ENCODE peak calls at places on chromosomes 3 and 15, in ten cellular contexts. One of them, this sample, is unnamed.

GRCh38 chr3:156985689-156986088 is 159.5 kb downstream of the LEKR1 start:
- DNase-seq in kidney epithelial cell: no peak
- DNase-seq in activated T-cell treated with anti-CD3 and anti-CD28 coated beads for 24 hours: no peak
- DNase-seq in tibial nerve: no peak
- DNase-seq in cardiac fibroblast: no peak
- DNase-seq in stimulated activated CD4-positive, alpha-beta T cell treated with anti-CD3 and anti-CD28 coated beads, Interleukin-4, amount 100 ng/mL, for 1 hour: no peak
- DNase-seq in WTC11: no peak
- DNase-seq in mucosa of gallbladder: no peak
- DNase-seq in globus pallidus: no peak
- DNase-seq in lower leg skin: peak
- DNase-seq in this sample: no peak

GRCh38 chr3:79871656-79872055 is 103.9 kb upstream of the ROBO1 start:
- DNase-seq in kidney epithelial cell: no peak
- DNase-seq in activated T-cell treated with anti-CD3 and anti-CD28 coated beads for 24 hours: no peak
- DNase-seq in tibial nerve: no peak
- DNase-seq in cardiac fibroblast: peak
- DNase-seq in stimulated activated CD4-positive, alpha-beta T cell treated with anti-CD3 and anti-CD28 coated beads, Interleukin-4, amount 100 ng/mL, for 1 hour: no peak
- DNase-seq in WTC11: no peak
- DNase-seq in mucosa of gallbladder: no peak
- DNase-seq in globus pallidus: no peak
- DNase-seq in lower leg skin: no peak
- DNase-seq in this sample: no peak

GRCh38 chr3:104855702-104856101 is 511.0 kb upstream of the ALCAM start:
- DNase-seq in kidney epithelial cell: no peak
- DNase-seq in activated T-cell treated with anti-CD3 and anti-CD28 coated beads for 24 hours: no peak
- DNase-seq in tibial nerve: no peak
- DNase-seq in cardiac fibroblast: no peak
- DNase-seq in stimulated activated CD4-positive, alpha-beta T cell treated with anti-CD3 and anti-CD28 coated beads, Interleukin-4, amount 100 ng/mL, for 1 hour: no peak
- DNase-seq in WTC11: no peak
- DNase-seq in mucosa of gallbladder: no peak
- DNase-seq in globus pallidus: no peak
- DNase-seq in lower leg skin: no peak
- DNase-seq in this sample: no peak

GRCh38 chr3:3107858-3108257 is 2.3 kb downstream of the IL5RA start:
- DNase-seq in kidney epithelial cell: no peak
- DNase-seq in activated T-cell treated with anti-CD3 and anti-CD28 coated beads for 24 hours: no peak
- DNase-seq in tibial nerve: no peak
- DNase-seq in cardiac fibroblast: no peak
- DNase-seq in stimulated activated CD4-positive, alpha-beta T cell treated with anti-CD3 and anti-CD28 coated beads, Interleukin-4, amount 100 ng/mL, for 1 hour: no peak
- DNase-seq in WTC11: no peak
- DNase-seq in mucosa of gallbladder: no peak
- DNase-seq in globus pallidus: no peak
- DNase-seq in lower leg skin: no peak
- DNase-seq in this sample: no peak

GRCh38 chr15:36415643-36416042 is 163.8 kb upstream of the CDIN1 start:
- DNase-seq in kidney epithelial cell: no peak
- DNase-seq in activated T-cell treated with anti-CD3 and anti-CD28 coated beads for 24 hours: no peak
- DNase-seq in tibial nerve: no peak
- DNase-seq in cardiac fibroblast: peak
- DNase-seq in stimulated activated CD4-positive, alpha-beta T cell treated with anti-CD3 and anti-CD28 coated beads, Interleukin-4, amount 100 ng/mL, for 1 hour: no peak
- DNase-seq in WTC11: no peak
- DNase-seq in mucosa of gallbladder: no peak
- DNase-seq in globus pallidus: no peak
- DNase-seq in lower leg skin: no peak
- DNase-seq in this sample: peak

GRCh38 chr15:58282060-58282708 is 144.0 kb downstream of the AQP9 start:
- DNase-seq in kidney epithelial cell: no peak
- DNase-seq in activated T-cell treated with anti-CD3 and anti-CD28 coated beads for 24 hours: no peak
- DNase-seq in tibial nerve: no peak
- DNase-seq in cardiac fibroblast: no peak
- DNase-seq in stimulated activated CD4-positive, alpha-beta T cell treated with anti-CD3 and anti-CD28 coated beads, Interleukin-4, amount 100 ng/mL, for 1 hour: no peak
- DNase-seq in WTC11: no peak
- DNase-seq in mucosa of gallbladder: no peak
- DNase-seq in globus pallidus: no peak
- DNase-seq in lower leg skin: no peak
- DNase-seq in this sample: no peak

GRCh38 chr3:187777331-187778046 is 32.2 kb upstream of the BCL6 start:
- DNase-seq in kidney epithelial cell: no peak
- DNase-seq in activated T-cell treated with anti-CD3 and anti-CD28 coated beads for 24 hours: peak
- DNase-seq in tibial nerve: no peak
- DNase-seq in cardiac fibroblast: no peak
- DNase-seq in stimulated activated CD4-positive, alpha-beta T cell treated with anti-CD3 and anti-CD28 coated beads, Interleukin-4, amount 100 ng/mL, for 1 hour: peak
- DNase-seq in WTC11: no peak
- DNase-seq in mucosa of gallbladder: peak
- DNase-seq in globus pallidus: peak
- DNase-seq in lower leg skin: no peak
- DNase-seq in this sample: no peak

GRCh38 chr3:179446501-179446900 is 4.8 kb downstream of the GNB4 start:
- DNase-seq in kidney epithelial cell: no peak
- DNase-seq in activated T-cell treated with anti-CD3 and anti-CD28 coated beads for 24 hours: no peak
- DNase-seq in tibial nerve: no peak
- DNase-seq in cardiac fibroblast: peak
- DNase-seq in stimulated activated CD4-positive, alpha-beta T cell treated with anti-CD3 and anti-CD28 coated beads, Interleukin-4, amount 100 ng/mL, for 1 hour: no peak
- DNase-seq in WTC11: no peak
- DNase-seq in mucosa of gallbladder: no peak
- DNase-seq in globus pallidus: no peak
- DNase-seq in lower leg skin: no peak
- DNase-seq in this sample: no peak

GRCh38 chr3:114307222-114307840 is 13.5 kb downstream of the TIGIT start:
- DNase-seq in kidney epithelial cell: no peak
- DNase-seq in activated T-cell treated with anti-CD3 and anti-CD28 coated beads for 24 hours: no peak
- DNase-seq in tibial nerve: no peak
- DNase-seq in cardiac fibroblast: no peak
- DNase-seq in stimulated activated CD4-positive, alpha-beta T cell treated with anti-CD3 and anti-CD28 coated beads, Interleukin-4, amount 100 ng/mL, for 1 hour: peak
- DNase-seq in WTC11: no peak
- DNase-seq in mucosa of gallbladder: no peak
- DNase-seq in globus pallidus: no peak
- DNase-seq in lower leg skin: no peak
- DNase-seq in this sample: no peak

GRCh38 chr3:43531835-43532234 is 90.0 kb downstream of the ANO10 start:
- DNase-seq in kidney epithelial cell: peak
- DNase-seq in activated T-cell treated with anti-CD3 and anti-CD28 coated beads for 24 hours: no peak
- DNase-seq in tibial nerve: no peak
- DNase-seq in cardiac fibroblast: peak
- DNase-seq in stimulated activated CD4-positive, alpha-beta T cell treated with anti-CD3 and anti-CD28 coated beads, Interleukin-4, amount 100 ng/mL, for 1 hour: no peak
- DNase-seq in WTC11: no peak
- DNase-seq in mucosa of gallbladder: no peak
- DNase-seq in globus pallidus: no peak
- DNase-seq in lower leg skin: no peak
- DNase-seq in this sample: peak

GRCh38 chr3:60417590-60417989 is 833.7 kb downstream of the FHIT start:
- DNase-seq in kidney epithelial cell: no peak
- DNase-seq in activated T-cell treated with anti-CD3 and anti-CD28 coated beads for 24 hours: no peak
- DNase-seq in tibial nerve: no peak
- DNase-seq in cardiac fibroblast: no peak
- DNase-seq in stimulated activated CD4-positive, alpha-beta T cell treated with anti-CD3 and anti-CD28 coated beads, Interleukin-4, amount 100 ng/mL, for 1 hour: no peak
- DNase-seq in WTC11: no peak
- DNase-seq in mucosa of gallbladder: no peak
- DNase-seq in globus pallidus: no peak
- DNase-seq in lower leg skin: no peak
- DNase-seq in this sample: no peak

GRCh38 chr3:134651347-134652041 is 672 bp upstream of the KY start:
- DNase-seq in kidney epithelial cell: no peak
- DNase-seq in activated T-cell treated with anti-CD3 and anti-CD28 coated beads for 24 hours: no peak
- DNase-seq in tibial nerve: no peak
- DNase-seq in cardiac fibroblast: peak
- DNase-seq in stimulated activated CD4-positive, alpha-beta T cell treated with anti-CD3 and anti-CD28 coated beads, Interleukin-4, amount 100 ng/mL, for 1 hour: no peak
- DNase-seq in WTC11: no peak
- DNase-seq in mucosa of gallbladder: peak
- DNase-seq in globus pallidus: peak
- DNase-seq in lower leg skin: no peak
- DNase-seq in this sample: no peak

GRCh38 chr3:4977001-4977888 is 2.0 kb upstream of the BHLHE40 start:
- DNase-seq in kidney epithelial cell: no peak
- DNase-seq in activated T-cell treated with anti-CD3 and anti-CD28 coated beads for 24 hours: peak
- DNase-seq in tibial nerve: peak
- DNase-seq in cardiac fibroblast: peak
- DNase-seq in stimulated activated CD4-positive, alpha-beta T cell treated with anti-CD3 and anti-CD28 coated beads, Interleukin-4, amount 100 ng/mL, for 1 hour: peak
- DNase-seq in WTC11: peak
- DNase-seq in mucosa of gallbladder: peak
- DNase-seq in globus pallidus: peak
- DNase-seq in lower leg skin: peak
- DNase-seq in this sample: no peak

GRCh38 chr15:74352393-74352910 is 15.0 kb downstream of the CYP11A1 start:
- DNase-seq in kidney epithelial cell: no peak
- DNase-seq in activated T-cell treated with anti-CD3 and anti-CD28 coated beads for 24 hours: no peak
- DNase-seq in tibial nerve: no peak
- DNase-seq in cardiac fibroblast: no peak
- DNase-seq in stimulated activated CD4-positive, alpha-beta T cell treated with anti-CD3 and anti-CD28 coated beads, Interleukin-4, amount 100 ng/mL, for 1 hour: no peak
- DNase-seq in WTC11: peak
- DNase-seq in mucosa of gallbladder: no peak
- DNase-seq in globus pallidus: no peak
- DNase-seq in lower leg skin: no peak
- DNase-seq in this sample: no peak

GRCh38 chr3:31223278-31223677 is 309.4 kb upstream of the STT3B start:
- DNase-seq in kidney epithelial cell: no peak
- DNase-seq in activated T-cell treated with anti-CD3 and anti-CD28 coated beads for 24 hours: no peak
- DNase-seq in tibial nerve: no peak
- DNase-seq in cardiac fibroblast: no peak
- DNase-seq in stimulated activated CD4-positive, alpha-beta T cell treated with anti-CD3 and anti-CD28 coated beads, Interleukin-4, amount 100 ng/mL, for 1 hour: no peak
- DNase-seq in WTC11: no peak
- DNase-seq in mucosa of gallbladder: no peak
- DNase-seq in globus pallidus: no peak
- DNase-seq in lower leg skin: no peak
- DNase-seq in this sample: no peak

GRCh38 chr3:102662223-102662622 is 227.4 kb downstream of the ZPLD1 start:
- DNase-seq in kidney epithelial cell: no peak
- DNase-seq in activated T-cell treated with anti-CD3 and anti-CD28 coated beads for 24 hours: no peak
- DNase-seq in tibial nerve: no peak
- DNase-seq in cardiac fibroblast: no peak
- DNase-seq in stimulated activated CD4-positive, alpha-beta T cell treated with anti-CD3 and anti-CD28 coated beads, Interleukin-4, amount 100 ng/mL, for 1 hour: no peak
- DNase-seq in WTC11: no peak
- DNase-seq in mucosa of gallbladder: no peak
- DNase-seq in globus pallidus: no peak
- DNase-seq in lower leg skin: no peak
- DNase-seq in this sample: no peak

GRCh38 chr3:48891606-48892005 is 7.1 kb downstream of the SLC25A20 start:
- DNase-seq in kidney epithelial cell: no peak
- DNase-seq in activated T-cell treated with anti-CD3 and anti-CD28 coated beads for 24 hours: no peak
- DNase-seq in tibial nerve: no peak
- DNase-seq in cardiac fibroblast: no peak
- DNase-seq in stimulated activated CD4-positive, alpha-beta T cell treated with anti-CD3 and anti-CD28 coated beads, Interleukin-4, amount 100 ng/mL, for 1 hour: no peak
- DNase-seq in WTC11: no peak
- DNase-seq in mucosa of gallbladder: no peak
- DNase-seq in globus pallidus: no peak
- DNase-seq in lower leg skin: no peak
- DNase-seq in this sample: no peak

GRCh38 chr3:27166888-27167287 is 202.3 kb downstream of the NEK10 start:
- DNase-seq in kidney epithelial cell: peak
- DNase-seq in activated T-cell treated with anti-CD3 and anti-CD28 coated beads for 24 hours: no peak
- DNase-seq in tibial nerve: peak
- DNase-seq in cardiac fibroblast: peak
- DNase-seq in stimulated activated CD4-positive, alpha-beta T cell treated with anti-CD3 and anti-CD28 coated beads, Interleukin-4, amount 100 ng/mL, for 1 hour: no peak
- DNase-seq in WTC11: no peak
- DNase-seq in mucosa of gallbladder: no peak
- DNase-seq in globus pallidus: no peak
- DNase-seq in lower leg skin: no peak
- DNase-seq in this sample: peak

GRCh38 chr15:81054236-81054635 is 53.5 kb downstream of the TLNRD1 start:
- DNase-seq in kidney epithelial cell: no peak
- DNase-seq in activated T-cell treated with anti-CD3 and anti-CD28 coated beads for 24 hours: no peak
- DNase-seq in tibial nerve: no peak
- DNase-seq in cardiac fibroblast: peak
- DNase-seq in stimulated activated CD4-positive, alpha-beta T cell treated with anti-CD3 and anti-CD28 coated beads, Interleukin-4, amount 100 ng/mL, for 1 hour: no peak
- DNase-seq in WTC11: no peak
- DNase-seq in mucosa of gallbladder: no peak
- DNase-seq in globus pallidus: no peak
- DNase-seq in lower leg skin: no peak
- DNase-seq in this sample: peak

GRCh38 chr15:69305204-69305931 is 6.7 kb downstream of the PAQR5 start:
- DNase-seq in kidney epithelial cell: peak
- DNase-seq in activated T-cell treated with anti-CD3 and anti-CD28 coated beads for 24 hours: no peak
- DNase-seq in tibial nerve: no peak
- DNase-seq in cardiac fibroblast: peak
- DNase-seq in stimulated activated CD4-positive, alpha-beta T cell treated with anti-CD3 and anti-CD28 coated beads, Interleukin-4, amount 100 ng/mL, for 1 hour: no peak
- DNase-seq in WTC11: no peak
- DNase-seq in mucosa of gallbladder: peak
- DNase-seq in globus pallidus: no peak
- DNase-seq in lower leg skin: no peak
- DNase-seq in this sample: peak

GRCh38 chr15:86863226-86863915 is 783.7 kb downstream of the AGBL1 start:
- DNase-seq in kidney epithelial cell: peak
- DNase-seq in activated T-cell treated with anti-CD3 and anti-CD28 coated beads for 24 hours: no peak
- DNase-seq in tibial nerve: no peak
- DNase-seq in cardiac fibroblast: no peak
- DNase-seq in stimulated activated CD4-positive, alpha-beta T cell treated with anti-CD3 and anti-CD28 coated beads, Interleukin-4, amount 100 ng/mL, for 1 hour: no peak
- DNase-seq in WTC11: no peak
- DNase-seq in mucosa of gallbladder: no peak
- DNase-seq in globus pallidus: no peak
- DNase-seq in lower leg skin: no peak
- DNase-seq in this sample: no peak

GRCh38 chr15:41982133-41982930 is 10.0 kb upstream of the EHD4 start:
- DNase-seq in kidney epithelial cell: no peak
- DNase-seq in activated T-cell treated with anti-CD3 and anti-CD28 coated beads for 24 hours: no peak
- DNase-seq in tibial nerve: no peak
- DNase-seq in cardiac fibroblast: peak
- DNase-seq in stimulated activated CD4-positive, alpha-beta T cell treated with anti-CD3 and anti-CD28 coated beads, Interleukin-4, amount 100 ng/mL, for 1 hour: no peak
- DNase-seq in WTC11: no peak
- DNase-seq in mucosa of gallbladder: no peak
- DNase-seq in globus pallidus: no peak
- DNase-seq in lower leg skin: peak
- DNase-seq in this sample: no peak

GRCh38 chr15:96088592-96088991 is 241.9 kb upstream of the NR2F2 start:
- DNase-seq in kidney epithelial cell: no peak
- DNase-seq in activated T-cell treated with anti-CD3 and anti-CD28 coated beads for 24 hours: no peak
- DNase-seq in tibial nerve: no peak
- DNase-seq in cardiac fibroblast: no peak
- DNase-seq in stimulated activated CD4-positive, alpha-beta T cell treated with anti-CD3 and anti-CD28 coated beads, Interleukin-4, amount 100 ng/mL, for 1 hour: no peak
- DNase-seq in WTC11: no peak
- DNase-seq in mucosa of gallbladder: no peak
- DNase-seq in globus pallidus: no peak
- DNase-seq in lower leg skin: no peak
- DNase-seq in this sample: no peak

GRCh38 chr3:35946121-35946856 is 307.0 kb downstream of the ARPP21 start:
- DNase-seq in kidney epithelial cell: no peak
- DNase-seq in activated T-cell treated with anti-CD3 and anti-CD28 coated beads for 24 hours: no peak
- DNase-seq in tibial nerve: no peak
- DNase-seq in cardiac fibroblast: peak
- DNase-seq in stimulated activated CD4-positive, alpha-beta T cell treated with anti-CD3 and anti-CD28 coated beads, Interleukin-4, amount 100 ng/mL, for 1 hour: no peak
- DNase-seq in WTC11: no peak
- DNase-seq in mucosa of gallbladder: no peak
- DNase-seq in globus pallidus: peak
- DNase-seq in lower leg skin: no peak
- DNase-seq in this sample: no peak

GRCh38 chr3:181487236-181487978 is 224.3 kb upstream of the SOX2 start:
- DNase-seq in kidney epithelial cell: no peak
- DNase-seq in activated T-cell treated with anti-CD3 and anti-CD28 coated beads for 24 hours: no peak
- DNase-seq in tibial nerve: no peak
- DNase-seq in cardiac fibroblast: no peak
- DNase-seq in stimulated activated CD4-positive, alpha-beta T cell treated with anti-CD3 and anti-CD28 coated beads, Interleukin-4, amount 100 ng/mL, for 1 hour: no peak
- DNase-seq in WTC11: no peak
- DNase-seq in mucosa of gallbladder: no peak
- DNase-seq in globus pallidus: peak
- DNase-seq in lower leg skin: no peak
- DNase-seq in this sample: no peak

GRCh38 chr15:81901323-81901722 is 144.5 kb downstream of the MEX3B start:
- DNase-seq in kidney epithelial cell: no peak
- DNase-seq in activated T-cell treated with anti-CD3 and anti-CD28 coated beads for 24 hours: no peak
- DNase-seq in tibial nerve: no peak
- DNase-seq in cardiac fibroblast: no peak
- DNase-seq in stimulated activated CD4-positive, alpha-beta T cell treated with anti-CD3 and anti-CD28 coated beads, Interleukin-4, amount 100 ng/mL, for 1 hour: no peak
- DNase-seq in WTC11: no peak
- DNase-seq in mucosa of gallbladder: no peak
- DNase-seq in globus pallidus: no peak
- DNase-seq in lower leg skin: no peak
- DNase-seq in this sample: no peak

This sample was measured in GM04504.